ENCODE peak calls at places on chromosome X, in four cellular contexts. One of them, this sample, is unnamed.
A peak's percentile ranks its signal among the peaks of the same experiment; 100 is the strongest.

GRCh38 chrX:48815266-48815665 is 11.0 kb upstream of the ERAS start:
- DNase-seq in cardiac muscle cell: no peak
- DNase-seq in endodermal cell: peak; percentile 46
- DNase-seq in substantia nigra: no peak
- DNase-seq in this sample: no peak

GRCh38 chrX:119482497-119483480 is 14.5 kb downstream of the SLC25A5 start:
- DNase-seq in cardiac muscle cell: peak; percentile 53
- DNase-seq in endodermal cell: peak; percentile 88
- DNase-seq in substantia nigra: peak; percentile 6
- DNase-seq in this sample: no peak

GRCh38 chrX:110407910-110408545 is 49.4 kb downstream of the RTL9 start:
- DNase-seq in substantia nigra: no peak
- DNase-seq in endodermal cell: peak; percentile 82
- DNase-seq in cardiac muscle cell: peak; percentile 84
- DNase-seq in this sample: no peak

GRCh38 chrX:77597090-77597489 is 149.9 kb downstream of the FGF16 start:
- DNase-seq in cardiac muscle cell: peak; percentile 2
- DNase-seq in endodermal cell: no peak
- DNase-seq in substantia nigra: no peak
- DNase-seq in this sample: no peak

GRCh38 chrX:1397441-1397840 is 5.5 kb upstream of the SLC25A6 start:
- DNase-seq in substantia nigra: no peak
- DNase-seq in endodermal cell: no peak
- DNase-seq in cardiac muscle cell: no peak
- DNase-seq in this sample: no peak

GRCh38 chrX:41435708-41436107 is 11.4 kb upstream of the NYX start:
- DNase-seq in endodermal cell: no peak
- DNase-seq in substantia nigra: no peak
- DNase-seq in cardiac muscle cell: no peak
- DNase-seq in this sample: no peak

GRCh38 chrX:129876734-129877395 is 29.1 kb upstream of the UTP14A start:
- DNase-seq in substantia nigra: no peak
- DNase-seq in cardiac muscle cell: no peak
- DNase-seq in endodermal cell: peak; percentile 51
- DNase-seq in this sample: peak; percentile 6

GRCh38 chrX:72005046-72005445 is 94.4 kb downstream of the NHSL2 start:
- DNase-seq in endodermal cell: peak; percentile 35
- DNase-seq in cardiac muscle cell: no peak
- DNase-seq in substantia nigra: no peak
- DNase-seq in this sample: no peak

GRCh38 chrX:111098874-111099273 is 2.9 kb downstream of the PAK3 start:
- DNase-seq in substantia nigra: no peak
- DNase-seq in endodermal cell: peak; percentile 95
- DNase-seq in cardiac muscle cell: peak; percentile 75
- DNase-seq in this sample: no peak

GRCh38 chrX:7950865-7951264 is 23.7 kb upstream of the PNPLA4 start:
- DNase-seq in substantia nigra: no peak
- DNase-seq in endodermal cell: no peak
- DNase-seq in cardiac muscle cell: peak; percentile 32
- DNase-seq in this sample: no peak

GRCh38 chrX:84188320-84188834 is 378 bp upstream of the RPS6KA6 start:
- DNase-seq in endodermal cell: no peak
- DNase-seq in cardiac muscle cell: peak; percentile 78
- DNase-seq in substantia nigra: peak; percentile 7
- DNase-seq in this sample: no peak

DNA sequence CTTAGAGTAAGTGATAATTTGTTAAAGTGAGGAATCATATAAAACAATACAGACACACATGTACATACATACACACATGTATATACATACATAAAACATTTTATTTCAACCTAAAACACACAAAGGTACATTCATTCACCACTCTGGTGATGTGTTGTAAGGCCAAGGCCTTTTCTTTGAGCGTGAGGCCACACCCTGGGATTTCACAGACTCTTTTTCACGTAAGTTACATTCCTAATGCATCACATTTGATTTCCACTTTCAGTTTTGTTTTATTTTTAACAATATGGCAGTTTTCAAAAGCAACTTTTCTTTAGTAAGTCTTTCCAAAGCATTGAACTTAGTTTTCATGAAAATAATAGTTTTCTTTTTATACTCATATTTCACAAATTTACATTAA is 170.7 kb downstream of the COL4A6 start:
- DNase-seq in substantia nigra: no peak
- DNase-seq in cardiac muscle cell: no peak
- DNase-seq in endodermal cell: no peak
- DNase-seq in this sample: no peak
- H3K27ac ChIP-seq in substantia nigra: no peak overlapping the region
- H3K27ac ChIP-seq in cardiac muscle cell: no peak overlapping the region
- H3K27ac ChIP-seq in endodermal cell: no peak overlapping the region
- H3K27ac ChIP-seq in this sample: peak overlapping the region; percentile 88

DNA sequence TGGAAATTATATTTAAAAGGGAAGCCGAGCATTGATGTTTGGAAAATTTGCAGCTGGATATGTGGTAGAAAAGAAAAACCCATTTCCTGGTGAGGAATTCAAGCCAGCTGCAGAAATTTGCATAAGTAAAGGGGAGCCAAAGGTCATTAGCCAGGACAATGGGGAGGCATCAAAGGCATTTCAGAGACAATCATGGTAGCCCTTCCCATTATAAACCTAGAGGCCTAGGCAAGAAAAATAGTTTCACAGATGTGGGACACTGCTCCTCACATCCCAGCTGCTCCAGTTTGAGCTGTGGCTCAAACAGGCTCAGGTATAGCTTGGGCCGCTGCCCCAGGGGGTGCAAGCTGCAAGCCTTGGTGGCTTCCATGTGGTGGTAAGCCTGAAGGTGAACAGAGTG is 35.8 kb downstream of the NAP1L3 start:
- DNase-seq in substantia nigra: no peak
- DNase-seq in endodermal cell: no peak
- DNase-seq in cardiac muscle cell: no peak
- DNase-seq in this sample: no peak
- H3K27ac ChIP-seq in substantia nigra: no peak overlapping the region
- H3K27ac ChIP-seq in endodermal cell: no peak overlapping the region
- H3K27ac ChIP-seq in cardiac muscle cell: no peak overlapping the region
- H3K27ac ChIP-seq in this sample: no peak overlapping the region

GRCh38 chrX:149829751-149830191 is 48.0 kb downstream of the MAGEA9 start:
- DNase-seq in substantia nigra: no peak
- DNase-seq in endodermal cell: peak; percentile 69
- DNase-seq in cardiac muscle cell: no peak
- DNase-seq in this sample: peak; percentile 68
- H3K27ac ChIP-seq in substantia nigra: no peak overlapping the region
- H3K27ac ChIP-seq in endodermal cell: peak overlapping the region; percentile 91
- H3K27ac ChIP-seq in cardiac muscle cell: peak overlapping the region; percentile 80
- H3K27ac ChIP-seq in this sample: peak overlapping the region; percentile 92

GRCh38 chrX:152895121-152895520 is 2.7 kb upstream of the ZNF185 start:
- DNase-seq in cardiac muscle cell: no peak
- DNase-seq in substantia nigra: no peak
- DNase-seq in endodermal cell: peak; percentile 44
- DNase-seq in this sample: no peak
- H3K27ac ChIP-seq in cardiac muscle cell: no peak overlapping the region
- H3K27ac ChIP-seq in substantia nigra: no peak overlapping the region
- H3K27ac ChIP-seq in endodermal cell: no peak overlapping the region
- H3K27ac ChIP-seq in this sample: peak overlapping the region; percentile 95

DNA sequence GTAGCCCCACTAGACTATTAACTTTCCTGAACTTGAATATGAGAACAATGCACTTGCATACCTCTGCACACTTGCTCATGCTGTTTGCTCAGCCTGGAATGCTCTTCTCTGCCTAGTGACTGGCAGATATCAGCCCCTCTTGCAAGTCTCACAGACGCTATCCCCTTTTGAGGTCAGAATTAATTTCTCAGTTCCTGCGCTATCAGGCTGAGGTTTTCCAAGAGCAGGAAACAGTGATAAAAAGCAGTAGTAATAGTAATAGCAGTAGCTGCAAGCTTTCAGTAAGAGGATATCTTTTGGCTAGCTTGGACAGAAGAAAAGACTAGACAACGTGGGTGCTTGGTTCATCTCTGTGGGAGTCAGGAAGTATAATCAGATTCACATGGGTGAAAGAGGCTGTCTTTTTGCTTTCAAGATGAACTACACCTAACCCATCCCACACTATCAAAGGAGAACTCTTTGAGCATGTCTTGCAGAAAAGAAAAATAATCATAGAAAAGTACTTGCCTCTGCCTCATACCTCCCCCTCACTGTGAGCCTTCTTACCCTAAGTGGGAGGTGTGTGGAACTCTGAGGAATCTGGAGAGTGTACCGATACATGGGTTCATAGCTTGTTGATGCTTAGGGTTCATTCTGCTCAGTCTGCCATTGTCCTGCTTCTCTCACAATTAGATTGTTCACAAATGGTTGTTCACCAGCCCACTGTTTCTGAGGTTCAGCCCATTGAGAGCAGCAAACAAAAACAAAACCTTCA is 11.3 kb upstream of the DRP2 start:
- DNase-seq in cardiac muscle cell: no peak
- DNase-seq in substantia nigra: no peak
- DNase-seq in endodermal cell: no peak
- DNase-seq in this sample: no peak
- H3K27ac ChIP-seq in cardiac muscle cell: no peak overlapping the region
- H3K27ac ChIP-seq in substantia nigra: no peak overlapping the region
- H3K27ac ChIP-seq in endodermal cell: peak overlapping the region; percentile 3
- H3K27ac ChIP-seq in this sample: no peak overlapping the region

DNA sequence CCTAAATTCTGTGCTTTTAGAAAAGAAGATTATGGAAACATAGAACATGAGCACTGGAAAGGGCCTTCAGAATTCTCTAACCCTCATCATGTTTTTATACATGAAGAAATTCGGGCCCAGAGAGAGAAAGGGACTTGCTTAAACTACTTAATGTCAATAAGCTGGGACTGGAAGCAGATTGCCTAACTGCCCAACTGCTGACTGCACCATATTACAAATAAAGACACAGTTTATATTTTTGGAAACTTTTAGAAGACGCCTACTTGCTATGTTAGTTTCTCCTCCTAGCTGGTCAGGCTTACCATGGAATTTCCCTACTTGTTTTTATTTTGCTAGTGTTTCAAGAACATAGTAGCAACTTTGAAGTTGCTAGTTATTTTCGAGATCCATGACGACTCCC is 47.1 kb downstream of the SLC9A6 start:
- DNase-seq in endodermal cell: no peak
- DNase-seq in substantia nigra: no peak
- DNase-seq in cardiac muscle cell: no peak
- DNase-seq in this sample: no peak
- H3K27ac ChIP-seq in endodermal cell: no peak overlapping the region
- H3K27ac ChIP-seq in substantia nigra: no peak overlapping the region
- H3K27ac ChIP-seq in cardiac muscle cell: no peak overlapping the region
- H3K27ac ChIP-seq in this sample: no peak overlapping the region

GRCh38 chrX:151871244-151871643 is 41.4 kb upstream of the MAGEA4 start:
- DNase-seq in substantia nigra: no peak
- DNase-seq in cardiac muscle cell: no peak
- DNase-seq in endodermal cell: no peak
- DNase-seq in this sample: peak; percentile 69

GRCh38 chrX:151879856-151880255 is 32.8 kb upstream of the MAGEA4 start:
- DNase-seq in substantia nigra: no peak
- DNase-seq in endodermal cell: no peak
- DNase-seq in cardiac muscle cell: no peak
- DNase-seq in this sample: no peak

GRCh38 chrX:151873096-151873495 is 39.6 kb upstream of the MAGEA4 start:
- DNase-seq in endodermal cell: no peak
- DNase-seq in cardiac muscle cell: no peak
- DNase-seq in substantia nigra: no peak
- DNase-seq in this sample: no peak

GRCh38 chrX:151878574-151878973 is 34.1 kb upstream of the MAGEA4 start:
- DNase-seq in endodermal cell: no peak
- DNase-seq in substantia nigra: no peak
- DNase-seq in cardiac muscle cell: no peak
- DNase-seq in this sample: no peak

DNA sequence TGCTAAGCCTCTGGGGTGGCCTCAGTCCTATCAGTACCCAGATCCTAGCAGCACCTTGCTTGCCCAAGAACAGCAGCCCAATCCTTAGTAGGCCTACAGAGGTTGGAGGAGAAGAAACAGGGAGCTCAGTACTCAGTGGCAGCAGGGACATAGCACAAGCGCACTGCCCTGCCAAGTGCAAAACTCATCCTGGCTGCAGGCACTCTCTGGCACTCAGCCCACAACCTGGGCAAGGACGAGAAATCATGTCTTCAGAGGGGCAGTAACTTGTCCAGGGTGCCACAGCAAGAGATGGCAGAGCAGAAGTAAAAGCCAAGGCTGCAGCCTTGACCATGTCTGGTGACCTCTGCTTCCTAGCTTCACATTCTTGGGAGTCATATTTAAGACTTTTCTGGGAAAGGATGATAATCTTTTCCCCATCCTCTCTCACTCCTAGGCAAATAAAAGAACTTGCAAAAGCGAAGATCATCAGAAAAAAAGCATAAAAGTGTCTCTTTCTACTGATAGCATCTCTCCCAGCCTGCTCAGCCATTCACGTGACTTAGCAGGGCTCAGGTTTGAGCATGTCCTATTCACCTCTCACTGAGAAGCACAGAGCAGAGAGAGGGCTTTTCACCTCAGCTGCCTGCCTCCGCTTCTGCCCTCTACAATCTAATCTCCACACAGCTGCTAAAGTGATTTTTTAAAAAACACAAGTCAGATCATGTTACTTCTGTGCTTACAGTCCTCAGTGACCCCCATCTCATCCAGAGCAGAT is 37.2 kb upstream of the MAGEA4 start:
- DNase-seq in endodermal cell: no peak
- DNase-seq in substantia nigra: no peak
- DNase-seq in cardiac muscle cell: no peak
- DNase-seq in this sample: no peak
- H3K27ac ChIP-seq in endodermal cell: no peak overlapping the region
- H3K27ac ChIP-seq in substantia nigra: no peak overlapping the region
- H3K27ac ChIP-seq in cardiac muscle cell: no peak overlapping the region
- H3K27ac ChIP-seq in this sample: no peak overlapping the region

DNA sequence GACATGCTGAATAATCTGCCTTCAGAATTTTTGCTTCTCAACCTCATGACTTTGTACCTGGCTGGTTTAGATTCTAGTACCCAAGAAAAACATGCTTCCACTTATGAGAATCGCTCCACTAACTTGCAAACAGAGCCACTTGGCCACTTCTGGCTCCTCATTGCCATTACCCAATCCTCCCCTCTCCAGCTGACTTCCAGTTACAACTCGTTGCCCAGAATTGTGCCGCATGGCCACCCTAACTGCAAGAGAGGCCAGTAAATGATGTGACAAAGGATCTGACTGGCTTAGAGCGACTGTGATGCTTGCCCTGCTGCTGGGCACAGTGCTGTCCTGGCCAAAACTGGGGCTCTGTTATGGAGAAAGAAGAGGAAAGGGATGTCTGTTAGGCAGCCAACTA is 4.0 kb upstream of the DKC1 start:
- DNase-seq in endodermal cell: no peak
- DNase-seq in substantia nigra: no peak
- DNase-seq in cardiac muscle cell: no peak
- DNase-seq in this sample: no peak
- H3K27ac ChIP-seq in endodermal cell: no peak overlapping the region
- H3K27ac ChIP-seq in substantia nigra: no peak overlapping the region
- H3K27ac ChIP-seq in cardiac muscle cell: no peak overlapping the region
- H3K27ac ChIP-seq in this sample: no peak overlapping the region